ENCODE peak calls at places on chromosomes 1 and 21, in eight cellular contexts. One of them, this sample, is unnamed.

GRCh38 chr1:53326088-53326597 is 1.7 kb downstream of the LRP8 start:
- DNase-seq in nephron progenitor cell: peak
- DNase-seq in midbrain: peak
- DNase-seq in activated T-helper 1 cell treated with anti-CD3 and anti-CD28 coated beads, Interleukin-2, amount 50 U/mL, for 16 hours: peak
- DNase-seq in SIG-M5: peak
- DNase-seq in endothelial cell: peak
- DNase-seq in left kidney: peak
- DNase-seq in T-cell: peak
- DNase-seq in this sample: peak

GRCh38 chr1:55060133-55060999 is 21.0 kb downstream of the PCSK9 start:
- DNase-seq in activated T-helper 1 cell treated with anti-CD3 and anti-CD28 coated beads, Interleukin-2, amount 50 U/mL, for 16 hours: no peak
- DNase-seq in left kidney: no peak
- DNase-seq in nephron progenitor cell: no peak
- DNase-seq in SIG-M5: no peak
- DNase-seq in T-cell: no peak
- DNase-seq in midbrain: no peak
- DNase-seq in endothelial cell: no peak
- DNase-seq in this sample: no peak

GRCh38 chr1:242827538-242827937 is 303.0 kb upstream of the PLD5 start:
- DNase-seq in nephron progenitor cell: no peak
- DNase-seq in SIG-M5: no peak
- DNase-seq in midbrain: no peak
- DNase-seq in T-cell: no peak
- DNase-seq in endothelial cell: no peak
- DNase-seq in activated T-helper 1 cell treated with anti-CD3 and anti-CD28 coated beads, Interleukin-2, amount 50 U/mL, for 16 hours: no peak
- DNase-seq in left kidney: no peak
- DNase-seq in this sample: no peak

GRCh38 chr1:2990376-2991115 is 30.7 kb upstream of the ACTRT2 start:
- DNase-seq in nephron progenitor cell: no peak
- DNase-seq in left kidney: no peak
- DNase-seq in T-cell: no peak
- DNase-seq in activated T-helper 1 cell treated with anti-CD3 and anti-CD28 coated beads, Interleukin-2, amount 50 U/mL, for 16 hours: no peak
- DNase-seq in SIG-M5: no peak
- DNase-seq in midbrain: no peak
- DNase-seq in endothelial cell: no peak
- DNase-seq in this sample: no peak

GRCh38 chr1:169309178-169310166 is 58.1 kb downstream of the NME7 start:
- DNase-seq in midbrain: peak
- DNase-seq in SIG-M5: no peak
- DNase-seq in T-cell: no peak
- DNase-seq in endothelial cell: no peak
- DNase-seq in left kidney: no peak
- DNase-seq in nephron progenitor cell: no peak
- DNase-seq in activated T-helper 1 cell treated with anti-CD3 and anti-CD28 coated beads, Interleukin-2, amount 50 U/mL, for 16 hours: no peak
- DNase-seq in this sample: no peak

GRCh38 chr1:245500546-245500945 is 345.8 kb downstream of the KIF26B start:
- DNase-seq in left kidney: no peak
- DNase-seq in nephron progenitor cell: no peak
- DNase-seq in T-cell: no peak
- DNase-seq in endothelial cell: no peak
- DNase-seq in SIG-M5: no peak
- DNase-seq in midbrain: no peak
- DNase-seq in activated T-helper 1 cell treated with anti-CD3 and anti-CD28 coated beads, Interleukin-2, amount 50 U/mL, for 16 hours: no peak
- DNase-seq in this sample: no peak

GRCh38 chr1:55718758-55719671 is 503.9 kb upstream of the USP24 start:
- DNase-seq in SIG-M5: no peak
- DNase-seq in midbrain: no peak
- DNase-seq in T-cell: no peak
- DNase-seq in activated T-helper 1 cell treated with anti-CD3 and anti-CD28 coated beads, Interleukin-2, amount 50 U/mL, for 16 hours: no peak
- DNase-seq in left kidney: peak
- DNase-seq in nephron progenitor cell: no peak
- DNase-seq in endothelial cell: no peak
- DNase-seq in this sample: no peak

GRCh38 chr21:41598561-41599511 is 90.9 kb upstream of the TMPRSS2 start:
- DNase-seq in left kidney: no peak
- DNase-seq in activated T-helper 1 cell treated with anti-CD3 and anti-CD28 coated beads, Interleukin-2, amount 50 U/mL, for 16 hours: no peak
- DNase-seq in SIG-M5: no peak
- DNase-seq in nephron progenitor cell: no peak
- DNase-seq in endothelial cell: no peak
- DNase-seq in midbrain: no peak
- DNase-seq in T-cell: no peak
- DNase-seq in this sample: no peak

GRCh38 chr21:42057861-42058437 is 13.2 kb upstream of the UMODL1 start:
- DNase-seq in SIG-M5: no peak
- DNase-seq in endothelial cell: no peak
- DNase-seq in activated T-helper 1 cell treated with anti-CD3 and anti-CD28 coated beads, Interleukin-2, amount 50 U/mL, for 16 hours: no peak
- DNase-seq in T-cell: no peak
- DNase-seq in midbrain: no peak
- DNase-seq in nephron progenitor cell: no peak
- DNase-seq in left kidney: no peak
- DNase-seq in this sample: no peak

GRCh38 chr1:167013124-167013900 is 24.2 kb downstream of the MAEL start:
- DNase-seq in left kidney: no peak
- DNase-seq in T-cell: no peak
- DNase-seq in nephron progenitor cell: no peak
- DNase-seq in midbrain: no peak
- DNase-seq in endothelial cell: no peak
- DNase-seq in activated T-helper 1 cell treated with anti-CD3 and anti-CD28 coated beads, Interleukin-2, amount 50 U/mL, for 16 hours: no peak
- DNase-seq in SIG-M5: no peak
- DNase-seq in this sample: no peak

GRCh38 chr1:44354840-44355581 is at the start of gene ERI3:
- DNase-seq in endothelial cell: peak
- DNase-seq in left kidney: peak
- DNase-seq in midbrain: peak
- DNase-seq in activated T-helper 1 cell treated with anti-CD3 and anti-CD28 coated beads, Interleukin-2, amount 50 U/mL, for 16 hours: peak
- DNase-seq in SIG-M5: peak
- DNase-seq in T-cell: peak
- DNase-seq in nephron progenitor cell: peak
- DNase-seq in this sample: peak

GRCh38 chr1:32954183-32954582 is 10.4 kb downstream of the RNF19B start:
- DNase-seq in midbrain: no peak
- DNase-seq in SIG-M5: no peak
- DNase-seq in nephron progenitor cell: no peak
- DNase-seq in left kidney: no peak
- DNase-seq in activated T-helper 1 cell treated with anti-CD3 and anti-CD28 coated beads, Interleukin-2, amount 50 U/mL, for 16 hours: no peak
- DNase-seq in endothelial cell: no peak
- DNase-seq in T-cell: no peak
- DNase-seq in this sample: no peak

GRCh38 chr21:33948096-33948950 is 32.7 kb upstream of the ATP5PO start:
- DNase-seq in midbrain: peak
- DNase-seq in SIG-M5: no peak
- DNase-seq in nephron progenitor cell: peak
- DNase-seq in T-cell: peak
- DNase-seq in left kidney: peak
- DNase-seq in activated T-helper 1 cell treated with anti-CD3 and anti-CD28 coated beads, Interleukin-2, amount 50 U/mL, for 16 hours: peak
- DNase-seq in endothelial cell: peak
- DNase-seq in this sample: peak

GRCh38 chr21:45981641-45982255 is at the start of gene COL6A1:
- DNase-seq in endothelial cell: peak
- DNase-seq in SIG-M5: no peak
- DNase-seq in nephron progenitor cell: peak
- DNase-seq in midbrain: no peak
- DNase-seq in activated T-helper 1 cell treated with anti-CD3 and anti-CD28 coated beads, Interleukin-2, amount 50 U/mL, for 16 hours: no peak
- DNase-seq in T-cell: peak
- DNase-seq in left kidney: peak
- DNase-seq in this sample: no peak

GRCh38 chr1:90854559-90854958 is 137.5 kb upstream of the BARHL2 start:
- DNase-seq in left kidney: no peak
- DNase-seq in activated T-helper 1 cell treated with anti-CD3 and anti-CD28 coated beads, Interleukin-2, amount 50 U/mL, for 16 hours: no peak
- DNase-seq in endothelial cell: no peak
- DNase-seq in SIG-M5: no peak
- DNase-seq in midbrain: no peak
- DNase-seq in T-cell: no peak
- DNase-seq in nephron progenitor cell: no peak
- DNase-seq in this sample: no peak

GRCh38 chr1:88549536-88549935 is 134.5 kb upstream of the PKN2 start:
- DNase-seq in activated T-helper 1 cell treated with anti-CD3 and anti-CD28 coated beads, Interleukin-2, amount 50 U/mL, for 16 hours: no peak
- DNase-seq in endothelial cell: no peak
- DNase-seq in nephron progenitor cell: no peak
- DNase-seq in left kidney: peak
- DNase-seq in T-cell: no peak
- DNase-seq in SIG-M5: no peak
- DNase-seq in midbrain: peak
- DNase-seq in this sample: no peak

GRCh38 chr1:154661110-154661509 is 53.1 kb upstream of the ADAR start:
- DNase-seq in endothelial cell: no peak
- DNase-seq in T-cell: no peak
- DNase-seq in left kidney: no peak
- DNase-seq in SIG-M5: no peak
- DNase-seq in midbrain: no peak
- DNase-seq in activated T-helper 1 cell treated with anti-CD3 and anti-CD28 coated beads, Interleukin-2, amount 50 U/mL, for 16 hours: no peak
- DNase-seq in nephron progenitor cell: no peak
- DNase-seq in this sample: no peak

GRCh38 chr1:116075981-116076380 is 35.2 kb upstream of the MAB21L3 start:
- DNase-seq in left kidney: no peak
- DNase-seq in nephron progenitor cell: no peak
- DNase-seq in midbrain: no peak
- DNase-seq in SIG-M5: no peak
- DNase-seq in T-cell: no peak
- DNase-seq in endothelial cell: no peak
- DNase-seq in activated T-helper 1 cell treated with anti-CD3 and anti-CD28 coated beads, Interleukin-2, amount 50 U/mL, for 16 hours: no peak
- DNase-seq in this sample: no peak

GRCh38 chr1:4424766-4425165 is 229.6 kb upstream of the AJAP1 start:
- DNase-seq in SIG-M5: no peak
- DNase-seq in left kidney: no peak
- DNase-seq in midbrain: no peak
- DNase-seq in endothelial cell: no peak
- DNase-seq in activated T-helper 1 cell treated with anti-CD3 and anti-CD28 coated beads, Interleukin-2, amount 50 U/mL, for 16 hours: no peak
- DNase-seq in nephron progenitor cell: no peak
- DNase-seq in T-cell: no peak
- DNase-seq in this sample: no peak

GRCh38 chr1:240492832-240493440 is 119.0 kb downstream of the GREM2 start:
- DNase-seq in endothelial cell: peak
- DNase-seq in midbrain: no peak
- DNase-seq in activated T-helper 1 cell treated with anti-CD3 and anti-CD28 coated beads, Interleukin-2, amount 50 U/mL, for 16 hours: no peak
- DNase-seq in SIG-M5: no peak
- DNase-seq in nephron progenitor cell: peak
- DNase-seq in left kidney: peak
- DNase-seq in T-cell: peak
- DNase-seq in this sample: no peak

This sample was measured in naive thymus-derived CD8-positive, alpha-beta T cell.